ENCODE peak calls at places on chromosomes 7 and 10, in eight cellular contexts. N, G, K, V, Z, U, D and W are unnamed samples.

GRCh38 chr7:98202367-98203195 is 8.7 kb upstream of the BHLHA15 start:
- DNase-seq in N (no peak), G (peak; percentile 56), K (no peak), V (no peak), Z (no peak), U (no peak), D (peak; percentile 98), W (no peak)

GRCh38 chr7:149459540-149460433 is 1.1 kb downstream of the ZNF777 start:
- DNase-seq in N (no peak), G (no peak), K (no peak), V (no peak), Z (no peak), U (no peak), D (peak; percentile 48), W (no peak)

GRCh38 chr10:6115411-6115800 is 26.6 kb downstream of the RBM17 start:
- DNase-seq in N (no peak), G (no peak), K (no peak), V (no peak), Z (no peak), U (no peak), D (no peak), W (no peak)

GRCh38 chr10:110151467-110151866 is 55.9 kb upstream of the MXI1 start:
- DNase-seq in N (no peak), G (peak; percentile 71), K (no peak), V (no peak), Z (no peak), U (no peak), D (no peak), W (no peak)

GRCh38 chr7:66928388-66928787 is 7.4 kb downstream of the TMEM248 start:
- DNase-seq in N (no peak), G (no peak), K (no peak), V (no peak), Z (no peak), U (no peak), D (no peak), W (no peak)

GRCh38 chr10:96840841-96841518 is 8.9 kb downstream of the LCOR start:
- DNase-seq in N (no peak), G (no peak), K (peak; percentile 52), V (no peak), Z (no peak), U (no peak), D (no peak), W (no peak)

GRCh38 chr10:51014680-51015425 is 59.4 kb upstream of the PRKG1 start:
- DNase-seq in N (no peak), G (no peak), K (no peak), V (no peak), Z (no peak), U (no peak), D (no peak), W (no peak)

GRCh38 chr7:148915211-148915610 is 31.1 kb upstream of the EZH2 start:
- DNase-seq in N (no peak), G (no peak), K (no peak), V (no peak), Z (no peak), U (no peak), D (no peak), W (no peak)

GRCh38 chr10:46550795-46551700 is 5.4 kb downstream of the GPRIN2 start:
- DNase-seq in N (no peak), G (no peak), K (no peak), V (no peak), Z (peak; percentile 7), U (no peak), D (no peak), W (peak; percentile 84)

GRCh38 chr10:123478112-123478511 is 188.0 kb upstream of the GPR26 start:
- DNase-seq in N (no peak), G (no peak), K (no peak), V (no peak), Z (no peak), U (no peak), D (no peak), W (no peak)

GRCh38 chr10:52322323-52322722 is 8.2 kb downstream of the DKK1 start:
- DNase-seq in N (no peak), G (no peak), K (no peak), V (no peak), Z (no peak), U (no peak), D (no peak), W (no peak)

GRCh38 chr10:72980348-72980747 is 25.7 kb upstream of the PLA2G12B start:
- DNase-seq in N (no peak), G (no peak), K (no peak), V (no peak), Z (no peak), U (no peak), D (no peak), W (no peak)

GRCh38 chr10:72981882-72982529 is 27.4 kb upstream of the PLA2G12B start:
- DNase-seq in N (no peak), G (no peak), K (no peak), V (no peak), Z (no peak), U (no peak), D (no peak), W (no peak)

GRCh38 chr10:72981028-72981881 is 26.6 kb upstream of the PLA2G12B start:
- DNase-seq in N (no peak), G (no peak), K (no peak), V (no peak), Z (no peak), U (no peak), D (no peak), W (no peak)

GRCh38 chr10:72979709-72980108 is 25.1 kb upstream of the PLA2G12B start:
- DNase-seq in N (no peak), G (no peak), K (no peak), V (no peak), Z (no peak), U (no peak), D (no peak), W (no peak)

GRCh38 chr10:72976886-72977285 is 22.3 kb upstream of the PLA2G12B start:
- DNase-seq in N (no peak), G (no peak), K (no peak), V (no peak), Z (no peak), U (no peak), D (no peak), W (no peak)
- TF ChIP-seq CTCF in N (no peak), G (no peak), K (no peak), V (no peak), Z (no peak), U (no peak), D (no peak), W (no peak)

GRCh38 chr7:105013818-105014724 is at the start of gene KMT2E:
- DNase-seq in N (peak; percentile 90), G (peak; percentile 96), K (peak; percentile 57), V (no peak), Z (peak; percentile 42), U (peak; percentile 65), D (peak; percentile 94), W (peak; percentile 96)
- TF ChIP-seq CTCF in N (no peak), G (no peak), K (no peak), V (no peak), Z (no peak), U (no peak), D (peak; percentile 5), W (peak; percentile 50)

GRCh38 chr10:35821339-35821911 is 179.3 kb upstream of the FZD8 start:
- DNase-seq in N (no peak), G (no peak), K (no peak), V (no peak), Z (no peak), U (no peak), D (peak; percentile 50), W (no peak)

GRCh38 chr10:35819011-35819410 is 176.9 kb upstream of the FZD8 start:
- DNase-seq in N (no peak), G (no peak), K (no peak), V (no peak), Z (no peak), U (no peak), D (no peak), W (no peak)

GRCh38 chr10:35819736-35820135 is 177.6 kb upstream of the FZD8 start:
- DNase-seq in N (no peak), G (no peak), K (no peak), V (no peak), Z (no peak), U (no peak), D (no peak), W (no peak)

GRCh38 chr10:35824704-35825103 is 182.6 kb upstream of the FZD8 start:
- DNase-seq in N (no peak), G (no peak), K (no peak), V (no peak), Z (no peak), U (no peak), D (no peak), W (no peak)

GRCh38 chr10:35822316-35822715 is 180.2 kb upstream of the FZD8 start:
- DNase-seq in N (peak; percentile 75), G (peak; percentile 85), K (no peak), V (peak; percentile 26), Z (peak; percentile 57), U (no peak), D (peak; percentile 22), W (peak; percentile 97)
- TF ChIP-seq CTCF in N (no peak), G (peak; percentile 17), K (no peak), V (peak; percentile 41), Z (peak; percentile 59), U (peak; percentile 40), D (no peak), W (peak; percentile 63)

DNA sequence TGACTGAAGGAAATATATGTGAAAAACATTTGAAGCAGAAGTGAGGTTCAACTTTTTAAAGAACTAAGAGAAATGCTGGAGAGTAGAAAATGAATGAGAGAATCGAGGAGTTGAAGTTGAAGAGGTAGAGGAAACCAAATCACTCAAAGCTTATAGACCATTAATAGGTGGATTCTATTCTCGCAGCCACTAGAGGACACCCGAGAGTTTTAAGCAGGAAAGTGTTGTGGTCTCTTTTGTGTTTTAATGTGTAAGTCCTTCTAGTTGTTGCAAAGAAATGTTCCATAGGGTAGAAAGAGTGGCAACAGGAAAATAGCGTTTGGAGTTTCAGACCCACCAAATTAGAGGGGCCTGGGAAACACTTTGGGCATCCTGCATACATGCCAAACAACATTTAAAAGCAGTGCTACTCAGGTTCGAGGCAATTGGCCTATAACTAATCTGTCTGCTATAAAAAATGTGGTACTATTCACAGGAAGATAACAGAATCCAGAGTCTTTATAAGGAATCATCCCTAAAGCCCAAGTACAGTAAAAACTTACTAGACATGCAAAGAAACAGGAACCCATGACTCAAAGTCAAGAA is 75.3 kb upstream of the TAS2R16 start:
- DNase-seq in N (no peak), G (no peak), K (peak; percentile 32), V (no peak), Z (no peak), U (no peak), D (peak; percentile 60), W (no peak)
- TF ChIP-seq CTCF in N (no peak), G (no peak), K (peak; percentile 69), V (peak; percentile 21), Z (no peak), U (no peak), D (peak; percentile 75), W (peak; percentile 73)